ENCODE peak calls at places on chromosome 16, in four cellular contexts. J is BJ; E is HT-29; Y is stimulated activated CD8-positive, alpha-beta memory T cell treated with anti-CD3 and anti-CD28 coated beads, Interleukin-12 subunit alpha, Interleukin-12 subunit beta, amount 100 ng/mL, for 1 hour. Z is an unnamed sample.

GRCh38 chr16:14050297-14051027 is 20.7 kb upstream of the MRTFB start:
- DNase-seq in Y (no peak), E (peak), J (no peak), Z (no peak)

GRCh38 chr16:48536600-48537200 is 73.3 kb downstream of the N4BP1 start:
- DNase-seq in Y (no peak), E (no peak), J (no peak), Z (peak)

GRCh38 chr16:89320717-89321501 is 103.4 kb downstream of the ZNF778 start:
- DNase-seq in Y (no peak), E (peak), J (no peak), Z (no peak)

GRCh38 chr16:11876306-11876705 is 25.0 kb upstream of the RSL1D1 start:
- DNase-seq in E (no peak), J (no peak), Y (no peak), Z (no peak)

GRCh38 chr16:69691980-69692911 is 34.1 kb downstream of the NQO1 start:
- DNase-seq in Y (no peak), J (peak), E (no peak), Z (no peak)

GRCh38 chr16:46583036-46583435 is 38.1 kb downstream of the SHCBP1 start:
- DNase-seq in Y (no peak), E (no peak), J (no peak), Z (no peak)

GRCh38 chr16:61862756-61863155 is 173.5 kb downstream of the CDH8 start:
- DNase-seq in J (no peak), Y (no peak), E (no peak), Z (no peak)

GRCh38 chr16:1877089-1877488 is 5.1 kb upstream of the MEIOB start:
- DNase-seq in Y (no peak), J (no peak), E (no peak), Z (no peak)

GRCh38 chr16:56357765-56358322 is 67.5 kb downstream of the AMFR start:
- DNase-seq in J (no peak), Y (no peak), E (no peak), Z (no peak)

GRCh38 chr16:84607694-84608093 is 10.2 kb downstream of the COTL1 start:
- DNase-seq in J (no peak), Y (no peak), E (no peak), Z (peak)

Z was measured in KG1.